ENCODE peak calls at places on chromosomes 13 and 19, in six cellular contexts. A, P, D, B, L and V are unnamed samples.

GRCh38 chr19:24029941-24030636 is 56.9 kb upstream of the ZNF254 start:
- DNase-seq in B (no peak), P (no peak), D (peak), L (no peak), A (no peak), V (no peak)

GRCh38 chr13:36420437-36420891 is 11.8 kb upstream of the CCNA1 start:
- DNase-seq in D (peak), B (peak), L (peak), P (peak), A (peak), V (no peak)

GRCh38 chr19:46659151-46660007 is 1.6 kb downstream of the DACT3 start:
- DNase-seq in D (peak), L (no peak), B (peak), A (no peak), P (peak), V (no peak)

GRCh38 chr19:10672529-10673150 is 18.5 kb downstream of the ILF3 start:
- DNase-seq in D (no peak), B (no peak), P (no peak), A (no peak), L (no peak), V (no peak)

GRCh38 chr13:82833928-82834327 is 1048.3 kb downstream of the SLITRK1 start:
- DNase-seq in P (no peak), L (no peak), A (no peak), B (no peak), D (no peak), V (no peak)

GRCh38 chr19:461664-462551 is 1.1 kb upstream of the SHC2 start:
- DNase-seq in L (peak), B (no peak), D (peak), P (peak), A (peak), V (no peak)

GRCh38 chr13:100550433-100550832 is 38.2 kb downstream of the GGACT start:
- DNase-seq in D (no peak), L (no peak), P (no peak), B (peak), A (no peak), V (no peak)

GRCh38 chr19:5953680-5954213 is 24.2 kb downstream of the RANBP3 start:
- DNase-seq in L (no peak), P (no peak), A (no peak), B (no peak), D (no peak), V (no peak)

GRCh38 chr19:55675661-55676354 is 782 bp downstream of the EPN1 start:
- DNase-seq in D (no peak), P (no peak), A (no peak), B (no peak), L (no peak), V (no peak)

GRCh38 chr19:46426506-46427162 is 2.1 kb downstream of the PNMA8C start:
- DNase-seq in L (peak), P (peak), A (no peak), D (peak), B (peak), V (no peak)

GRCh38 chr19:9306443-9306842 is 3.2 kb downstream of the ZNF699 start:
- DNase-seq in D (no peak), B (no peak), P (no peak), A (no peak), L (no peak), V (peak)

GRCh38 chr19:44587863-44588752 is 25.3 kb upstream of the IGSF23 start:
- DNase-seq in D (peak), L (no peak), B (no peak), P (no peak), A (no peak), V (peak)

GRCh38 chr13:112741185-112741755 is 51.4 kb downstream of the ATP11A start:
- DNase-seq in D (no peak), P (no peak), L (no peak), A (no peak), B (no peak), V (no peak)

GRCh38 chr13:94641432-94641941 is 39.8 kb downstream of the GPR180 start:
- DNase-seq in A (no peak), D (no peak), B (no peak), P (no peak), L (no peak), V (peak)

GRCh38 chr19:27745978-27746542 is 1466.9 kb downstream of the UQCRFS1 start:
- DNase-seq in P (no peak), B (peak), D (no peak), L (no peak), A (peak), V (no peak)

GRCh38 chr19:38849746-38850230 is at the start of gene HNRNPL:
- DNase-seq in D (no peak), B (peak), A (peak), L (peak), P (peak), V (no peak)

GRCh38 chr19:19095691-19096090 is 31.9 kb downstream of the SLC25A42 start:
- DNase-seq in A (no peak), P (no peak), L (no peak), B (no peak), D (no peak), V (no peak)

GRCh38 chr13:112849500-112849899 is 119.5 kb upstream of the MCF2L start:
- DNase-seq in P (no peak), L (no peak), B (no peak), D (peak), A (no peak), V (no peak)

GRCh38 chr19:10068205-10068604 is 17.9 kb upstream of the SHFL start:
- DNase-seq in B (no peak), P (no peak), A (no peak), L (no peak), D (no peak), V (no peak)

GRCh38 chr19:41753936-41754529 is 1.3 kb upstream of the CEACAM6 start:
- DNase-seq in A (peak), B (no peak), D (peak), L (peak), P (peak), V (no peak)

GRCh38 chr13:65943024-65943423 is 1287.1 kb downstream of the PCDH9 start:
- DNase-seq in A (no peak), D (no peak), B (no peak), P (no peak), L (no peak), V (no peak)

GRCh38 chr13:49098771-49099512 is 121.2 kb upstream of the MLNR start:
- DNase-seq in L (no peak), D (peak), A (no peak), B (no peak), P (no peak), V (no peak)

GRCh38 chr13:31274345-31274870 is 74.6 kb downstream of the B3GLCT start:
- DNase-seq in A (no peak), L (no peak), D (no peak), B (no peak), P (no peak), V (no peak)

GRCh38 chr13:48493076-48493765 is 39.7 kb downstream of the RCBTB2 start:
- DNase-seq in P (no peak), D (no peak), A (no peak), L (no peak), B (no peak), V (no peak)

GRCh38 chr13:101726681-101727080 is 274.2 kb downstream of the ITGBL1 start:
- DNase-seq in L (no peak), B (no peak), D (no peak), P (no peak), A (no peak), V (no peak)

GRCh38 chr13:97125051-97125809 is 96.9 kb upstream of the MBNL2 start:
- DNase-seq in P (peak), B (no peak), D (no peak), L (no peak), A (peak), V (peak)

GRCh38 chr13:110283661-110284516 is 23.1 kb downstream of the COL4A1 start:
- DNase-seq in A (peak), P (no peak), L (no peak), D (no peak), B (no peak), V (no peak)

GRCh38 chr13:106521101-106521799 is 14.2 kb downstream of the EFNB2 start:
- DNase-seq in P (no peak), A (no peak), D (peak), L (no peak), B (no peak), V (no peak)

GRCh38 chr13:102141625-102142472 is 260.0 kb downstream of the FGF14 start:
- DNase-seq in L (no peak), A (no peak), D (peak), P (no peak), B (no peak), V (peak)

GRCh38 chr19:51660975-51661600 is 14.5 kb upstream of the SIGLEC14 start:
- DNase-seq in B (peak), A (no peak), L (peak), P (peak), D (peak), V (peak)

GRCh38 chr19:15684828-15685227 is 11.9 kb downstream of the CYP4F12 start:
- DNase-seq in B (no peak), P (peak), L (no peak), D (peak), A (no peak), V (no peak)

GRCh38 chr13:33235564-33235963 is 50.0 kb downstream of the STARD13 start:
- DNase-seq in L (no peak), A (no peak), D (no peak), P (no peak), B (no peak), V (no peak)

GRCh38 chr19:35090795-35091214 is 24.8 kb upstream of the FXYD3 start:
- DNase-seq in A (no peak), B (no peak), D (peak), P (peak), L (no peak), V (no peak)